ENCODE peak calls at places on chromosomes 5 and 9, in ten cellular contexts. One of them, this sample, is unnamed.

GRCh38 chr9:78544260-78544659 is 247.3 kb downstream of the PSAT1 start:
- DNase-seq in effector CD4-positive, alpha-beta T cell: no peak
- DNase-seq in hippocampal formation: no peak
- DNase-seq in astrocyte of the hippocampus: no peak
- DNase-seq in non-pigmented ciliary epithelial cell: no peak
- DNase-seq in RPMI8226: no peak
- DNase-seq in activated CD8-positive, alpha-beta memory T cell treated with anti-CD3 and anti-CD28 coated beads, Interleukin-2, amount 50 U/mL, for 4 hours: no peak
- DNase-seq in astrocyte of the spinal cord: no peak
- DNase-seq in AG08395: no peak
- DNase-seq in KG1: no peak
- DNase-seq in this sample: no peak

GRCh38 chr5:58244819-58245478 is 214.9 kb downstream of the PLK2 start:
- DNase-seq in hippocampal formation: no peak
- DNase-seq in AG08395: no peak
- DNase-seq in non-pigmented ciliary epithelial cell: no peak
- DNase-seq in effector CD4-positive, alpha-beta T cell: no peak
- DNase-seq in RPMI8226: no peak
- DNase-seq in activated CD8-positive, alpha-beta memory T cell treated with anti-CD3 and anti-CD28 coated beads, Interleukin-2, amount 50 U/mL, for 4 hours: no peak
- DNase-seq in astrocyte of the spinal cord: no peak
- DNase-seq in astrocyte of the hippocampus: no peak
- DNase-seq in KG1: no peak
- DNase-seq in this sample: no peak

GRCh38 chr5:55692509-55692908 is 19.6 kb downstream of the SLC38A9 start:
- DNase-seq in astrocyte of the spinal cord: no peak
- DNase-seq in activated CD8-positive, alpha-beta memory T cell treated with anti-CD3 and anti-CD28 coated beads, Interleukin-2, amount 50 U/mL, for 4 hours: no peak
- DNase-seq in effector CD4-positive, alpha-beta T cell: no peak
- DNase-seq in non-pigmented ciliary epithelial cell: no peak
- DNase-seq in AG08395: no peak
- DNase-seq in RPMI8226: no peak
- DNase-seq in hippocampal formation: no peak
- DNase-seq in KG1: no peak
- DNase-seq in astrocyte of the hippocampus: no peak
- DNase-seq in this sample: no peak

GRCh38 chr5:141880961-141881801 is 3.0 kb upstream of the PCDH1 start:
- DNase-seq in non-pigmented ciliary epithelial cell: no peak
- DNase-seq in activated CD8-positive, alpha-beta memory T cell treated with anti-CD3 and anti-CD28 coated beads, Interleukin-2, amount 50 U/mL, for 4 hours: no peak
- DNase-seq in astrocyte of the spinal cord: no peak
- DNase-seq in RPMI8226: peak; percentile 87
- DNase-seq in effector CD4-positive, alpha-beta T cell: no peak
- DNase-seq in astrocyte of the hippocampus: no peak
- DNase-seq in AG08395: no peak
- DNase-seq in hippocampal formation: no peak
- DNase-seq in KG1: no peak
- DNase-seq in this sample: no peak

GRCh38 chr9:87684627-87685204 is 41.2 kb upstream of the CTSL start:
- DNase-seq in hippocampal formation: peak; percentile 32
- DNase-seq in RPMI8226: no peak
- DNase-seq in astrocyte of the hippocampus: peak; percentile 57
- DNase-seq in KG1: no peak
- DNase-seq in AG08395: peak; percentile 70
- DNase-seq in effector CD4-positive, alpha-beta T cell: no peak
- DNase-seq in astrocyte of the spinal cord: no peak
- DNase-seq in activated CD8-positive, alpha-beta memory T cell treated with anti-CD3 and anti-CD28 coated beads, Interleukin-2, amount 50 U/mL, for 4 hours: no peak
- DNase-seq in non-pigmented ciliary epithelial cell: no peak
- DNase-seq in this sample: peak; percentile 23

GRCh38 chr5:107523019-107523680 is 147.6 kb downstream of the EFNA5 start:
- DNase-seq in astrocyte of the spinal cord: no peak
- DNase-seq in hippocampal formation: no peak
- DNase-seq in KG1: no peak
- DNase-seq in AG08395: no peak
- DNase-seq in effector CD4-positive, alpha-beta T cell: no peak
- DNase-seq in RPMI8226: no peak
- DNase-seq in astrocyte of the hippocampus: no peak
- DNase-seq in non-pigmented ciliary epithelial cell: no peak
- DNase-seq in activated CD8-positive, alpha-beta memory T cell treated with anti-CD3 and anti-CD28 coated beads, Interleukin-2, amount 50 U/mL, for 4 hours: no peak
- DNase-seq in this sample: no peak

GRCh38 chr5:39473156-39473779 is 48.5 kb upstream of the DAB2 start:
- DNase-seq in astrocyte of the hippocampus: peak; percentile 35
- DNase-seq in activated CD8-positive, alpha-beta memory T cell treated with anti-CD3 and anti-CD28 coated beads, Interleukin-2, amount 50 U/mL, for 4 hours: no peak
- DNase-seq in KG1: no peak
- DNase-seq in non-pigmented ciliary epithelial cell: peak; percentile 57
- DNase-seq in astrocyte of the spinal cord: peak; percentile 80
- DNase-seq in effector CD4-positive, alpha-beta T cell: no peak
- DNase-seq in hippocampal formation: no peak
- DNase-seq in RPMI8226: no peak
- DNase-seq in AG08395: peak; percentile 35
- DNase-seq in this sample: no peak

GRCh38 chr9:79242489-79242888 is 329.3 kb upstream of the TLE4 start:
- DNase-seq in astrocyte of the hippocampus: no peak
- DNase-seq in activated CD8-positive, alpha-beta memory T cell treated with anti-CD3 and anti-CD28 coated beads, Interleukin-2, amount 50 U/mL, for 4 hours: no peak
- DNase-seq in AG08395: no peak
- DNase-seq in astrocyte of the spinal cord: no peak
- DNase-seq in effector CD4-positive, alpha-beta T cell: no peak
- DNase-seq in RPMI8226: no peak
- DNase-seq in KG1: no peak
- DNase-seq in non-pigmented ciliary epithelial cell: no peak
- DNase-seq in hippocampal formation: no peak
- DNase-seq in this sample: no peak